ENCODE peak calls at places on chromosomes 16 and 17, in ten cellular contexts. One of them, this sample, is unnamed.

GRCh38 chr16:65937455-65937854 is 429.0 kb upstream of the CDH5 start:
- DNase-seq in fibroblast of mammary gland: no peak
- DNase-seq in left colon: no peak
- DNase-seq in WTC11: no peak
- DNase-seq in endodermal cell: no peak
- DNase-seq in head of caudate nucleus: no peak
- DNase-seq in nephron progenitor cell: no peak
- DNase-seq in dorsolateral prefrontal cortex: no peak
- DNase-seq in MG63: no peak
- DNase-seq in activated CD4-positive, alpha-beta T cell treated with anti-CD3 and anti-CD28 coated beads, Interleukin-2, amount 50 U/mL, for 24 hours: no peak
- DNase-seq in this sample: no peak

GRCh38 chr16:51141541-51141940 is 9.5 kb downstream of the SALL1 start:
- DNase-seq in MG63: no peak
- DNase-seq in fibroblast of mammary gland: no peak
- DNase-seq in WTC11: no peak
- DNase-seq in endodermal cell: no peak
- DNase-seq in left colon: no peak
- DNase-seq in activated CD4-positive, alpha-beta T cell treated with anti-CD3 and anti-CD28 coated beads, Interleukin-2, amount 50 U/mL, for 24 hours: no peak
- DNase-seq in nephron progenitor cell: no peak
- DNase-seq in head of caudate nucleus: no peak
- DNase-seq in dorsolateral prefrontal cortex: no peak
- DNase-seq in this sample: no peak

GRCh38 chr16:55913717-55914116 is 38.5 kb upstream of the CES5A start:
- DNase-seq in fibroblast of mammary gland: no peak
- DNase-seq in endodermal cell: no peak
- DNase-seq in head of caudate nucleus: peak
- DNase-seq in left colon: no peak
- DNase-seq in dorsolateral prefrontal cortex: peak
- DNase-seq in nephron progenitor cell: no peak
- DNase-seq in MG63: no peak
- DNase-seq in activated CD4-positive, alpha-beta T cell treated with anti-CD3 and anti-CD28 coated beads, Interleukin-2, amount 50 U/mL, for 24 hours: no peak
- DNase-seq in WTC11: no peak
- DNase-seq in this sample: no peak

GRCh38 chr16:22977294-22977697 is 163.3 kb downstream of the HS3ST2 start:
- DNase-seq in fibroblast of mammary gland: peak
- DNase-seq in head of caudate nucleus: no peak
- DNase-seq in MG63: no peak
- DNase-seq in dorsolateral prefrontal cortex: no peak
- DNase-seq in left colon: no peak
- DNase-seq in nephron progenitor cell: no peak
- DNase-seq in endodermal cell: no peak
- DNase-seq in activated CD4-positive, alpha-beta T cell treated with anti-CD3 and anti-CD28 coated beads, Interleukin-2, amount 50 U/mL, for 24 hours: no peak
- DNase-seq in WTC11: no peak
- DNase-seq in this sample: no peak

GRCh38 chr16:11056989-11057645 is 112.8 kb downstream of the CLEC16A start:
- DNase-seq in nephron progenitor cell: no peak
- DNase-seq in head of caudate nucleus: no peak
- DNase-seq in activated CD4-positive, alpha-beta T cell treated with anti-CD3 and anti-CD28 coated beads, Interleukin-2, amount 50 U/mL, for 24 hours: no peak
- DNase-seq in fibroblast of mammary gland: no peak
- DNase-seq in left colon: no peak
- DNase-seq in dorsolateral prefrontal cortex: peak
- DNase-seq in MG63: no peak
- DNase-seq in WTC11: no peak
- DNase-seq in endodermal cell: no peak
- DNase-seq in this sample: no peak

GRCh38 chr16:89072216-89073130 is 21.2 kb upstream of the ACSF3 start:
- DNase-seq in nephron progenitor cell: peak
- DNase-seq in dorsolateral prefrontal cortex: no peak
- DNase-seq in head of caudate nucleus: no peak
- DNase-seq in MG63: no peak
- DNase-seq in fibroblast of mammary gland: peak
- DNase-seq in left colon: no peak
- DNase-seq in WTC11: no peak
- DNase-seq in activated CD4-positive, alpha-beta T cell treated with anti-CD3 and anti-CD28 coated beads, Interleukin-2, amount 50 U/mL, for 24 hours: no peak
- DNase-seq in endodermal cell: no peak
- DNase-seq in this sample: no peak

GRCh38 chr16:48126801-48127644 is 28.8 kb downstream of the ABCC12 start:
- DNase-seq in dorsolateral prefrontal cortex: no peak
- DNase-seq in nephron progenitor cell: no peak
- DNase-seq in left colon: no peak
- DNase-seq in head of caudate nucleus: no peak
- DNase-seq in activated CD4-positive, alpha-beta T cell treated with anti-CD3 and anti-CD28 coated beads, Interleukin-2, amount 50 U/mL, for 24 hours: no peak
- DNase-seq in endodermal cell: peak
- DNase-seq in fibroblast of mammary gland: peak
- DNase-seq in WTC11: no peak
- DNase-seq in MG63: peak
- DNase-seq in this sample: no peak

GRCh38 chr16:19688396-19689024 is 29.5 kb downstream of the KNOP1 start:
- DNase-seq in WTC11: no peak
- DNase-seq in nephron progenitor cell: no peak
- DNase-seq in activated CD4-positive, alpha-beta T cell treated with anti-CD3 and anti-CD28 coated beads, Interleukin-2, amount 50 U/mL, for 24 hours: no peak
- DNase-seq in endodermal cell: no peak
- DNase-seq in left colon: no peak
- DNase-seq in dorsolateral prefrontal cortex: no peak
- DNase-seq in fibroblast of mammary gland: no peak
- DNase-seq in head of caudate nucleus: no peak
- DNase-seq in MG63: no peak
- DNase-seq in this sample: no peak

GRCh38 chr17:29595943-29596774 is 3.2 kb downstream of the ANKRD13B start:
- DNase-seq in MG63: no peak
- DNase-seq in dorsolateral prefrontal cortex: no peak
- DNase-seq in endodermal cell: peak
- DNase-seq in left colon: no peak
- DNase-seq in nephron progenitor cell: no peak
- DNase-seq in activated CD4-positive, alpha-beta T cell treated with anti-CD3 and anti-CD28 coated beads, Interleukin-2, amount 50 U/mL, for 24 hours: no peak
- DNase-seq in head of caudate nucleus: no peak
- DNase-seq in WTC11: no peak
- DNase-seq in fibroblast of mammary gland: no peak
- DNase-seq in this sample: no peak

GRCh38 chr17:82302991-82303943 is 14.1 kb downstream of the CD7 start:
- DNase-seq in MG63: no peak
- DNase-seq in WTC11: no peak
- DNase-seq in fibroblast of mammary gland: no peak
- DNase-seq in dorsolateral prefrontal cortex: no peak
- DNase-seq in endodermal cell: no peak
- DNase-seq in activated CD4-positive, alpha-beta T cell treated with anti-CD3 and anti-CD28 coated beads, Interleukin-2, amount 50 U/mL, for 24 hours: no peak
- DNase-seq in left colon: peak
- DNase-seq in head of caudate nucleus: no peak
- DNase-seq in nephron progenitor cell: no peak
- DNase-seq in this sample: no peak

GRCh38 chr16:7086842-7087616 is 245.6 kb upstream of the RBFOX1 start:
- DNase-seq in endodermal cell: peak
- DNase-seq in dorsolateral prefrontal cortex: peak
- DNase-seq in nephron progenitor cell: peak
- DNase-seq in MG63: peak
- DNase-seq in activated CD4-positive, alpha-beta T cell treated with anti-CD3 and anti-CD28 coated beads, Interleukin-2, amount 50 U/mL, for 24 hours: no peak
- DNase-seq in WTC11: peak
- DNase-seq in head of caudate nucleus: peak
- DNase-seq in left colon: peak
- DNase-seq in fibroblast of mammary gland: no peak
- DNase-seq in this sample: peak